ENCODE peak calls at places on chromosomes 11 and 22, in five cellular contexts. I is mammary epithelial cell, X is lung, S is PC-3, A is Caco-2. F is an unnamed sample.

GRCh38 chr11:128525411-128526243 is 61.7 kb downstream of the ETS1 start:
- DNase-seq in I (peak; percentile 78), X (no peak), S (peak; percentile 86), A (no peak), F (no peak)

GRCh38 chr22:43147821-43148220 is 3.5 kb upstream of the TSPO start:
- DNase-seq in I (no peak), X (no peak), S (no peak), A (no peak), F (no peak)

GRCh38 chr11:118792642-118793124 is 1.7 kb upstream of the DDX6 start:
- DNase-seq in I (peak; percentile 61), X (peak; percentile 84), S (peak; percentile 79), A (peak; percentile 91), F (peak; percentile 85)

GRCh38 chr11:10355257-10355661 is 50.4 kb downstream of the ADM start:
- DNase-seq in I (peak; percentile 87), X (no peak), S (no peak), A (no peak), F (no peak)

GRCh38 chr11:78230161-78230877 is 41.6 kb downstream of the USP35 start:
- DNase-seq in I (no peak), X (no peak), S (peak; percentile 18), A (no peak), F (no peak)

GRCh38 chr11:115682101-115682500 is 177.9 kb upstream of the CADM1 start:
- DNase-seq in I (no peak), X (no peak), S (no peak), A (no peak), F (no peak)

GRCh38 chr22:50600541-50600940 is at the start of gene MAPK8IP2:
- DNase-seq in I (no peak), X (no peak), S (peak; percentile 4), A (peak; percentile 48), F (peak; percentile 35)

GRCh38 chr11:128058580-128059208 is 528.7 kb downstream of the ETS1 start:
- DNase-seq in I (no peak), X (no peak), S (peak; percentile 39), A (no peak), F (no peak)

GRCh38 chr11:117094776-117095175 is 3.5 kb downstream of the SIK3 start:
- DNase-seq in I (peak; percentile 43), X (no peak), S (peak; percentile 21), A (no peak), F (peak; percentile 31)

GRCh38 chr22:50584106-50585096 is 1.8 kb upstream of the CHKB start:
- DNase-seq in I (no peak), X (no peak), S (no peak), A (peak; percentile 35), F (no peak)

GRCh38 chr11:638616-639323 is 1.7 kb downstream of the DRD4 start:
- DNase-seq in I (no peak), X (no peak), S (no peak), A (no peak), F (no peak)

GRCh38 chr11:102114032-102114431 is 3.8 kb downstream of the YAP1 start:
- DNase-seq in I (no peak), X (no peak), S (no peak), A (no peak), F (no peak)

GRCh38 chr22:49009359-49010063 is 818.2 kb downstream of the BRD1 start:
- DNase-seq in I (no peak), X (no peak), S (no peak), A (no peak), F (no peak)

GRCh38 chr11:116849491-116849890 is 12.1 kb upstream of the APOA1 start:
- DNase-seq in I (no peak), X (no peak), S (no peak), A (no peak), F (no peak)

GRCh38 chr11:77710358-77710757 is 72.8 kb upstream of the CLNS1A start:
- DNase-seq in I (peak; percentile 25), X (no peak), S (peak; percentile 64), A (no peak), F (no peak)

GRCh38 chr11:119537641-119538253 is 114.8 kb upstream of the THY1 start:
- DNase-seq in I (no peak), X (no peak), S (no peak), A (no peak), F (no peak)

GRCh38 chr11:78290293-78291176 is 101.8 kb downstream of the USP35 start:
- DNase-seq in I (peak; percentile 73), X (peak; percentile 63), S (peak; percentile 62), A (no peak), F (no peak)

GRCh38 chr11:11577246-11577855 is 44.5 kb downstream of the GALNT18 start:
- DNase-seq in I (no peak), X (peak; percentile 28), S (peak; percentile 32), A (no peak), F (no peak)

GRCh38 chr22:37752189-37753061 is 55.3 kb upstream of the GCAT start:
- DNase-seq in I (peak; percentile 99), X (peak; percentile 92), S (peak; percentile 98), A (peak; percentile 84), F (peak; percentile 100)

GRCh38 chr22:37749831-37750595 is 53.2 kb downstream of the TRIOBP start:
- DNase-seq in I (peak; percentile 97), X (no peak), S (no peak), A (no peak), F (peak; percentile 79)

GRCh38 chr22:37750596-37751162 is 53.8 kb downstream of the TRIOBP start:
- DNase-seq in I (no peak), X (no peak), S (no peak), A (no peak), F (no peak)

GRCh38 chr22:37753746-37754145 is 54.0 kb upstream of the GCAT start:
- DNase-seq in I (no peak), X (no peak), S (peak; percentile 52), A (no peak), F (peak; percentile 93)

DNA sequence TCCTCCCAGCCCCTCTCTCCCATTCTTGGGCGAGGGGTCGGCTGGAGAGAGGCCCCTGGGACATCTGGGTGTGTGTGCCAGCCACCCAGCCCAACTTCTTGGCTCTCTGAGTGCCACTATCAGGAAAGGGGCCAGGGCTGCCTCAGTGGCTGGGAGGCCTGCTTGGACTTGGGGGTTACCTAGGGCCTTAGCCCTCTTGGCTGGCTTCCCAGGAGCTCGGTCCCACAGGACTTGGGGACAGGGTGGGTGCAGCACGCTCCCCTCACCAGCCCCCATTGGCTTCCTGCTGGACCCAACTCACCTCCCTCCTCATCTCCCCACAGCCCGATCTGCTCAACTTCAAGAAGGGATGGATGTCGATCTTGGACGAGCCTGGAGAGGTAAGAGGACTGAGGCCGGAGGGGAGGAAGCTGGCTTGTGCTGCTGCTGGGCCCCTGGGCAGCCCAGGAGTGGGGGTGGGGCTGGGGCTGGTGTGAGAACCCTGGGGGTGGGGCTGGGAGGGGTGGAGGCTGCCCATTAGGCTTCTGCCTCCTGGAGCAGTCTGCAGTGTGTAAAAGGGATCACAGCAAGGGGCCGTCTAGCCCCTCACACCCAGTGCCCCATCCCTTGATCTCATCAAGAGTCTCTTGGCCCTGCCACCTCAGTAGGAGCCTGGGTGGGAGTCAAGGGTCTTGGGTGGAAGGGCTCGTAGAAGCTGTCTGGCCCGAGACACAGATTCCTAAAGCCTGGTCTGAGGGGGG is 54.8 kb downstream of the TRIOBP start:
- DNase-seq in I (no peak), X (no peak), S (peak; percentile 31), A (no peak), F (peak; percentile 68)
- H3K4me3 ChIP-seq in I (no peak overlapping the region), X (no peak overlapping the region), S (no peak overlapping the region), A (no peak overlapping the region), F (no peak overlapping the region)

DNA sequence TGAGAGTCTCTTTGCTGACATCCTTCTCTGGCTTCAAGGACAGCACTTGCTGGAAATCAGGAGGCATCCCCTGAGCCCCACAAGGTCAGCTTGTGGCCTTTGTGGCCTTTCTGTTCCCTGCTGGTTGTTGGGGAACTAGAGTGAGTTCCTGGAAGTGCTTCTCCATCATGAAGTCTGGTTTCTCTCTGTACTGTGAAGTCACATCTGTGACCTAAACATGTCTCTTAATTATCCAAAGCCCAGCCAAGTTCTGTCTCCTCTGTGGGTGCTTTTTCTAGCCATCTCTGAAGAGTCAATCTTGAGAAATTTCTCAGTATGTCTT is 24.4 kb downstream of the IGHMBP2 start:
- DNase-seq in I (no peak), X (no peak), S (no peak), A (no peak), F (no peak)
- H3K36me3 ChIP-seq in I (no peaks in the 10 kb centered on the region), X (peaks cover 46% of the 10 kb centered on the region), S (peaks cover 53% of the 10 kb centered on the region), A (peaks cover 10% of the 10 kb centered on the region), F (peaks cover 63% of the 10 kb centered on the region)

DNA sequence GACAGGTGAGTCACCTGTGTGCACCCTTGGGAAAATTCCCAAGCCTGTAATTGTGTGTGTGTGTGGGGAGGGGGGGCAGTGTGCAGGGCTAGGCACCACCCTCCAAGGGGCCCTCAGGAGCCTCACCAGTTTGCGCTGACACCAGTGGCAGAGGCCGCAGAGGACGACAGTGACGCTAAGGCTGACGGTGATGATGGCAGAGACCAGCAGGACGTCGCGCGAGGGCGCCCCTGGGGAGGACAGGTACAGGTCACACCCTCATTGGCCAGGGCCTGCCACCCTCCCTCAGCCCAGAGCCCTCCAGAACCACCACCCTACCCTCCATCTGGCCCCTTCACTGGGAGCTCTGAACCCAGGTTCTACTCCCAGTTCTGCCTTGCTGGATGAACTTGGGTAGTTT is 24.9 kb downstream of the SYT7 start:
- DNase-seq in I (peak; percentile 27), X (no peak), S (no peak), A (no peak), F (no peak)
- H3K27me3 ChIP-seq in I (peaks cover 4% of the 10 kb centered on the region), X (no peaks in the 10 kb centered on the region), S (no peaks in the 10 kb centered on the region), A (no peaks in the 10 kb centered on the region), F (no peaks in the 10 kb centered on the region)

GRCh38 chr11:66339163-66339675 is 3.0 kb upstream of the RIN1 start:
- DNase-seq in I (peak; percentile 97), X (no peak), S (peak; percentile 55), A (no peak), F (peak; percentile 42)

GRCh38 chr11:66338276-66339162 is 2.3 kb upstream of the RIN1 start:
- DNase-seq in I (no peak), X (no peak), S (no peak), A (no peak), F (no peak)

GRCh38 chr11:66335531-66336233 is 552 bp downstream of the RIN1 start:
- DNase-seq in I (peak; percentile 50), X (no peak), S (peak; percentile 58), A (no peak), F (peak; percentile 67)

GRCh38 chr11:66336234-66337102 is at the start of gene RIN1:
- DNase-seq in I (peak; percentile 99), X (peak; percentile 66), S (peak; percentile 95), A (peak; percentile 87), F (peak; percentile 96)

GRCh38 chr11:66337103-66337899 is 1.1 kb upstream of the RIN1 start:
- DNase-seq in I (no peak), X (no peak), S (no peak), A (no peak), F (peak; percentile 43)
- H3K4me3 ChIP-seq in I (no peak overlapping the region), X (no peak overlapping the region), S (no peak overlapping the region), A (no peak overlapping the region), F (peak overlapping the region; percentile 84)